ENCODE peak calls at places on chromosomes 2 and 18, in nine cellular contexts. U, J, B, D, V, M, T, Y and C are unnamed samples.

GRCh38 chr2:215060851-215061541 is 77.4 kb downstream of the ABCA12 start:
- DNase-seq in U (no peak), J (no peak), B (no peak), D (no peak), V (no peak), M (no peak), T (no peak), Y (no peak), C (no peak)

GRCh38 chr2:193409951-193410350 is 1215.2 kb upstream of the TMEFF2 start:
- DNase-seq in U (no peak), J (no peak), B (no peak), D (no peak), V (no peak), M (no peak), T (no peak), Y (no peak), C (no peak)

GRCh38 chr2:16328521-16329190 is 337.0 kb downstream of the CYRIA start:
- DNase-seq in U (no peak), J (no peak), B (no peak), D (no peak), V (no peak), M (no peak), T (peak), Y (no peak), C (no peak)

GRCh38 chr18:9779630-9780029 is 71.5 kb downstream of the RAB31 start:
- DNase-seq in U (peak), J (no peak), B (peak), D (no peak), V (no peak), M (peak), T (no peak), Y (no peak), C (no peak)

GRCh38 chr2:9095690-9096089 is 92.2 kb upstream of the MBOAT2 start:
- DNase-seq in U (peak), J (no peak), B (no peak), D (no peak), V (no peak), M (no peak), T (peak), Y (no peak), C (no peak)

GRCh38 chr2:127463155-127463991 is 45.1 kb downstream of the PROC start:
- DNase-seq in U (no peak), J (no peak), B (no peak), D (no peak), V (no peak), M (no peak), T (no peak), Y (peak), C (no peak)

GRCh38 chr2:19895535-19895934 is 6.2 kb downstream of the TTC32 start:
- DNase-seq in U (no peak), J (no peak), B (no peak), D (no peak), V (no peak), M (no peak), T (no peak), Y (no peak), C (no peak)

GRCh38 chr2:2708575-2708974 is 377.5 kb upstream of the MYT1L start:
- DNase-seq in U (no peak), J (no peak), B (no peak), D (no peak), V (no peak), M (no peak), T (no peak), Y (no peak), C (no peak)